ENCODE peak calls at places on chromosomes 12 and 14, in four cellular contexts. I, M, R and D are unnamed samples.

GRCh38 chr12:131239384-131240094 is 285.8 kb downstream of the ADGRD1 start:
- DNase-seq in I (no peak), M (no peak), R (no peak), D (no peak)

GRCh38 chr12:82994117-82994516 is 307.4 kb downstream of the TMTC2 start:
- DNase-seq in I (no peak), M (no peak), R (no peak), D (no peak)

GRCh38 chr12:27179399-27180214 is 64.5 kb upstream of the STK38L start:
- DNase-seq in I (no peak), M (no peak), R (peak), D (peak)

GRCh38 chr14:96267916-96268315 is 11.9 kb downstream of the BDKRB1 start:
- DNase-seq in I (no peak), M (no peak), R (peak), D (no peak)

GRCh38 chr14:100749967-100750597 is 23.4 kb downstream of the DLK1 start:
- DNase-seq in I (no peak), M (no peak), R (no peak), D (no peak)

GRCh38 chr12:105445261-105446015 is 114.9 kb downstream of the C12orf75 start:
- DNase-seq in I (peak), M (no peak), R (peak), D (peak)

GRCh38 chr14:82710257-82710841 is 1176.7 kb upstream of the SEL1L start:
- DNase-seq in I (peak), M (no peak), R (peak), D (peak)

GRCh38 chr12:2286461-2287131 is 233.8 kb downstream of the CACNA1C start:
- DNase-seq in I (no peak), M (no peak), R (peak), D (no peak)

GRCh38 chr12:27193854-27194544 is 50.1 kb upstream of the STK38L start:
- DNase-seq in I (no peak), M (no peak), R (peak), D (no peak)

GRCh38 chr12:66287275-66287674 is 15.0 kb upstream of the HELB start:
- DNase-seq in I (no peak), M (no peak), R (no peak), D (no peak)

GRCh38 chr12:84397279-84397678 is 515.3 kb downstream of the SLC6A15 start:
- DNase-seq in I (no peak), M (no peak), R (peak), D (no peak)

GRCh38 chr14:25111061-25111601 is 61.2 kb upstream of the STXBP6 start:
- DNase-seq in I (no peak), M (no peak), R (peak), D (peak)

GRCh38 chr12:110582286-110583136 is 607 bp downstream of the PPTC7 start:
- DNase-seq in I (peak), M (peak), R (peak), D (peak)

GRCh38 chr12:4579305-4580097 is 17.5 kb downstream of the DYRK4 start:
- DNase-seq in I (peak), M (no peak), R (peak), D (peak)

GRCh38 chr12:122979908-122980191 is 631 bp upstream of the ARL6IP4 start:
- DNase-seq in I (peak), M (no peak), R (no peak), D (no peak)

GRCh38 chr12:26389303-26389702 is 193.9 kb downstream of the SSPN start:
- DNase-seq in I (no peak), M (no peak), R (no peak), D (no peak)